ENCODE peak calls at places on chromosomes 1 and 21, in ten cellular contexts. U is nephron progenitor cell, T is ovary, N is heart right ventricle, V is PC-3, R is BJ, A is neural progenitor cell, X is BE2C, Y is H9, I is GM10248. E is an unnamed sample.

GRCh38 chr1:229461032-229461668 is 27.3 kb upstream of the ACTA1 start:
- DNase-seq in Y (no peak), V (no peak), U (no peak), N (peak), A (no peak), I (no peak), X (no peak), R (no peak), T (no peak), E (no peak)

GRCh38 chr1:172118618-172119017 is 277.3 kb downstream of the DNM3 start:
- DNase-seq in V (no peak), T (no peak), A (no peak), X (peak), N (no peak), U (no peak), Y (no peak), I (no peak), R (no peak), E (no peak)

GRCh38 chr1:187413770-187414169 is 585.0 kb downstream of the PLA2G4A start:
- DNase-seq in Y (no peak), I (no peak), V (peak), R (no peak), T (no peak), X (no peak), N (no peak), U (no peak), A (no peak), E (no peak)

GRCh38 chr21:44281801-44282200 is 3.9 kb upstream of the AIRE start:
- DNase-seq in R (no peak), V (no peak), T (no peak), Y (no peak), U (no peak), X (no peak), N (no peak), A (no peak), I (no peak), E (no peak)

GRCh38 chr1:103459385-103459784 is 66.1 kb upstream of the RNPC3 start:
- DNase-seq in T (no peak), N (no peak), A (peak), U (no peak), R (no peak), Y (no peak), V (peak), X (no peak), I (no peak), E (no peak)

GRCh38 chr1:155080250-155081228 is 1.9 kb downstream of the EFNA3 start:
- DNase-seq in R (no peak), Y (peak), T (no peak), N (peak), A (peak), I (no peak), X (peak), V (peak), U (peak), E (peak)

GRCh38 chr1:52180176-52180575 is 38.3 kb downstream of the ZFYVE9 start:
- DNase-seq in I (no peak), A (no peak), Y (no peak), R (no peak), T (no peak), V (no peak), N (no peak), U (no peak), X (no peak), E (no peak)

GRCh38 chr21:9837946-9838801 is 683.2 kb upstream of the TPTE start:
- DNase-seq in X (no peak), N (no peak), T (no peak), U (no peak), A (no peak), V (peak), R (no peak), I (no peak), Y (no peak), E (no peak)

GRCh38 chr21:29298348-29299045 is at the start of gene BACH1:
- DNase-seq in R (no peak), Y (peak), N (peak), U (peak), V (peak), X (peak), I (peak), A (peak), T (peak), E (peak)
- TF ChIP-seq CTCF in R (peak), Y (peak), N (peak), U (no peak), V (peak), X (no peak), I (peak), A (peak), T (no peak), E (peak)

DNA sequence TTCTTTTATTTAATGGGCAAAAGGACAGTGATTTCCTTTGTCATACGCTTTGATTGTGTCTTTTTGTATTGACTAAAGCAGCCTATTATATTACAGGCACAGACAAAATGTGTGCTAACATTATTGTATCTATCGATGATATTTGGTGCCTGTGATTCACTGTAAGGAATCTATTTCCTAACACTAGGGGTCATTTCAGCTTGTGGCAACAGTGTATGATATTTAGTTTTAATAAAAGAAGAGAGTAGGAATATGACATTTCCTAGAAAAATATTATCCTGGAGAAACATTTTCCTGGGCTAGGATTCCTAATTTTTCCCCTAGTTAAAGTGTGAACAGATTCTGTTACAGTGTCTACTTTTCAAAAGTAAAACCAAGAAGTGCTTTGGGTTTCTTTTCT is 42.8 kb downstream of the TYW3 start:
- DNase-seq in N (no peak), V (no peak), I (no peak), U (no peak), A (no peak), T (no peak), X (no peak), Y (no peak), R (no peak), E (no peak)
- TF ChIP-seq CTCF in N (no peak), V (peak), I (no peak), U (no peak), A (no peak), T (no peak), X (no peak), Y (no peak), R (no peak), E (no peak)

DNA sequence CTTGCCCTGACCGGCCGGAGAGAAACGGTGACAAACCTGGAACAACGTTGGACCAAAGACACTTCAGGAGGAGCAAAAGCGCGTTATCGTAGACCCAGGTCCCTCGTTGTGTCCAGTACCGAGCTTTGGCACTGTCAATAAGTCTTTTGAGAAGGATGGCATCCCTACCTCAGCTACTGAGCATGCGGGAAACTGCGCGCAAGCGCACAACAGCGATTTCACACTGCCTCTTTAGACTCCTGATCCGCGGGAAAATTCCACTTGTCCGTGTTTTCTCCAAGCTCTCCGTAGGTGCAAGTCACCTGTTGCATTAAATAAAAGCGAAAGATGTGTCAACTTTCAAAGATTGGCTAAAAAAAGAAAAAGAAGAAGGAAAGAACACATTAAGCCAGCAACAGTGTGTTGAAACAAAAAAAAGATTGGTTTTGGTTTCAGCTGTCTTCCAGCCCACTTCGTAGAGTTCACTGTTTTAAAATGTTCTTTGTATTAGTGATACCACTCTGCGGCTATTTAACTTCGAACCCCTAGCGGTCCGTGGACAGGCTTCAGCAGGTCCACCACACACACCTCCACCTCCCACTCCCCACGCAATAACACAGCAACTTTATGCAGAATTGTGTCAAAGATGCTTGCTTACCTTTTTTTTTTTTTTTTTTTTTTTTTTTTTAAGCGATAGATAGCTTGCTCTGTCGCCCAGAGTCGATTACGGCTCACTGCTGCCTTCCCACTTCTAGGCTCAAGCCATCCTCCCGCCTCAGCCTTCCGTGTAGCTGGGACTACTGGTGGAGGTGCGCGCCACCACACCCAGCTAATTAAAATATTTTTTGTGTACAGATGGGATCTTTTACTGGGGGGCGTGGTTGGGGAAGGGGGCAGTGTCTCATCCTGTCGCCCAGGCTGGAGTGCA is at the start of gene BPNT1:
- DNase-seq in U (peak), Y (peak), A (peak), R (peak), X (peak), V (peak), N (peak), I (peak), T (peak), E (peak)
- TF ChIP-seq CTCF in U (no peak), Y (peak), A (no peak), R (no peak), X (peak), V (no peak), N (no peak), I (no peak), T (no peak), E (no peak)

GRCh38 chr1:153659175-153659534 is 652 bp downstream of the SNAPIN start:
- DNase-seq in X (no peak), R (no peak), N (no peak), A (peak), U (no peak), V (no peak), Y (no peak), T (no peak), I (no peak), E (no peak)

GRCh38 chr1:153659656-153660055 is 1.2 kb downstream of the SNAPIN start:
- DNase-seq in X (no peak), I (no peak), T (no peak), A (no peak), R (no peak), N (no peak), U (no peak), V (no peak), Y (no peak), E (no peak)

GRCh38 chr1:153655333-153655732 is 3.2 kb upstream of the SNAPIN start:
- DNase-seq in U (no peak), R (no peak), N (no peak), T (no peak), X (no peak), Y (no peak), A (no peak), V (no peak), I (no peak), E (no peak)

GRCh38 chr1:153661111-153661708 is 2.7 kb downstream of the SNAPIN start:
- DNase-seq in A (peak), X (no peak), N (no peak), R (no peak), V (no peak), I (no peak), Y (no peak), T (no peak), U (no peak), E (no peak)

GRCh38 chr1:153658400-153659174 is at the start of gene SNAPIN:
- DNase-seq in R (no peak), U (peak), N (peak), A (peak), V (peak), X (peak), T (peak), I (peak), Y (peak), E (peak)
- TF ChIP-seq CTCF in R (peak), U (no peak), N (peak), A (peak), V (no peak), X (peak), T (no peak), I (no peak), Y (no peak), E (no peak)

GRCh38 chr21:45640888-45641479 is 2.5 kb upstream of the PCBP3 start:
- DNase-seq in N (peak), X (peak), V (peak), I (no peak), T (peak), Y (peak), R (no peak), U (no peak), A (peak), E (peak)
- TF ChIP-seq CTCF in N (no peak), X (peak), V (no peak), I (no peak), T (no peak), Y (peak), R (peak), U (no peak), A (no peak), E (no peak)

DNA sequence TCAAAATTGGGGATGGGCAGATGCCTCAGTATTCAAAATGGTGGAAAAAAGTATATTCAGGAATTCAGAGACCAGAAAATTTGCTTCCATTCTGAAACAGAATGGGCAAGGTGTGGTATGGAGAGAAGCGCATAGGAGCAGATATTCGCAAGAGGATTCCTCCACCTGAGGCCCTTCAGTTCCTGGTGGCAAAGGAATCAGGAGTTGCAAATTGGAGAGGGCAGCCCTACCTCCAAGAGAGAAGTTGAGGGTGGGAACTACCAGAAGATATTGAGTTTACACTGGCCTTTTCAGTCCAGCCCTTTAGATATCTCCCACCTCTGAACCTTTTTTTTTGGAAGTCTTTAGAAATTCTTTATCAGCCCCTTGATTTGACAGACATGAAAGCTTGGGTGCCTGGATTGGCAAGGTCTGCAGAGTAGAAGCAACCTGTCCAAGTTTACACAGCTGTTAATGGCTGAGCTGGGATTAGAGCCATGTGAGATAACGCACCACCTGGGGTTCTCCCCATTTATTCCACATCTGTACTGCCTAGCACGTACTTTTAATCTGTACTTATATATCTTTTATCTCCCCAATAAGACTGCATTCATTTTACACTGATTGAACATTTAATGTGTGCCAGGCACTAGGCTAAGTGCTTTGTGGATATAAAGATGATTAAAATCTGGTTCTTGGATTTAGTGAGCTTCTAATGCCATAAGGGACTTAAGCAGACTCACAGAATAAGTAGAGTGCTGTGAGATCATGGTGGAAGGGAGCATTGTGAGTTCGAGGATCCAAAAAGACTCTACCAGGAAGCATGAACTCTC is 99.5 kb downstream of the NGF start:
- DNase-seq in I (no peak), N (no peak), X (no peak), R (no peak), V (no peak), T (no peak), A (no peak), U (no peak), Y (no peak), E (no peak)
- TF ChIP-seq CTCF in I (no peak), N (no peak), X (no peak), R (no peak), V (no peak), T (no peak), A (no peak), U (no peak), Y (no peak), E (no peak)

DNA sequence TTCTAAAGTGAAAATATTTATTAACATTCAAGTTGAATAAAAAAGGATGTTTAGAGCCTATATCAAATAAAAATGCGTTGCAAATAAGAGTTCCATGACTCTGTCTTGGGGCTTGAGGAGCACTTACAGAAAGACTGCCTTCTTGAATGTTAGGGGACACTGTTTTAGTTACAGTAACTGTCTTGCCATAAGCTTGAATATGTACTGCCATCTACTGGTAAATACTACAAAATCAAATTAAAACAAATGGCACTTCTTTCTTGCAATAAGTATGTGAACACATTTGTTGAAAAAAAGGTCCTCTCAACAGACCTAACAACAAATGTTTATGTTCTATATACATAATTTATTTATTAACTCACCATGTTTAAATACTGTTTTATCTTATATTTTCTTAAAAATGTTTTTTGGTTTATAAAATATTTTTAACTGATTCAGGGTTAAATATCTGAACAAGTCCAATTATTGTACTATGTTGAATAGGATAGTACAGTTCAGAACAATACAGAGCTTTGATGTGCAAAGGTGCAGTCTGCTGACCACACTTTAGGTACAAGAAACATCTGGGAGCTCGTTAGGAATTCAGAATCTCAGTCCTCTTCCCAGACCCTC is 199.5 kb downstream of the LRRIQ3 start:
- DNase-seq in T (no peak), Y (no peak), R (no peak), N (no peak), I (peak), A (peak), V (peak), X (no peak), U (no peak), E (no peak)
- TF ChIP-seq CTCF in T (no peak), Y (peak), R (peak), N (peak), I (peak), A (peak), V (peak), X (peak), U (peak), E (peak)

DNA sequence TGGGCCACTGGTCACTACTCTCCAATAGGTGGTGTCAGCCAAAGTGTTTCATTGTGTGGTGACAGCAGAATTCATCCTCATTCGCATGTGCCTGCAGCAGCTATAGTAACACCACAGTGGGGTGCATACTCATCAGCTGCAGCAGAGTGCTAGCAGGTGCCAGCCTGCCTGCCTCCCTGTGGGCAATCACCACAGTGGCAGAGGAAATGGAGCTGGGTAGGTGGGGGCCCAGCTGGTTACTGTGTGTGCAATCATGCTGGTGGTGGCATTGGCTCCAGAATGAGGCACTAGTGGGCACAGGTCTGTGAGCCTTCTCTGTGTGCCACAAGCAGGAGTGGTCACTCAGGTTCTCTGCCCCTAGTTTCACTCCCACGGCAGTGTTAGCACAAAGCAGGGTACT is 579.2 kb downstream of the PTPRC start:
- DNase-seq in V (no peak), T (no peak), R (no peak), X (no peak), I (no peak), A (peak), U (no peak), N (no peak), Y (peak), E (no peak)
- TF ChIP-seq CTCF in V (no peak), T (no peak), R (no peak), X (no peak), I (no peak), A (no peak), U (no peak), N (no peak), Y (peak), E (no peak)

E was measured in glutamatergic neuron.